ENCODE peak calls at places on chromosomes 1 and 21, in nine cellular contexts. O is CD8-positive, alpha-beta memory T cell; U is MM.1S; X is fibroblast of pulmonary artery; A is body of pancreas; P is GM23338; T is lower lobe of right lung; I is NB4; W is mesendoderm. Y is an unnamed sample.

GRCh38 chr1:47031585-47031984 is 8.1 kb downstream of the CYP4X1 start:
- DNase-seq in X (peak), I (no peak), P (no peak), W (peak), A (no peak), O (no peak), U (no peak), T (no peak), Y (no peak)

GRCh38 chr1:243470492-243470891 is 214.7 kb downstream of the SDCCAG8 start:
- DNase-seq in X (no peak), U (no peak), P (peak), W (peak), T (no peak), O (no peak), A (no peak), I (no peak), Y (no peak)

GRCh38 chr1:43270421-43271095 is 775 bp downstream of the TMEM125 start:
- DNase-seq in O (no peak), I (no peak), X (no peak), P (peak), W (peak), A (peak), T (peak), U (no peak), Y (no peak)

GRCh38 chr21:37546949-37547614 is 180.5 kb downstream of the DYRK1A start:
- DNase-seq in U (no peak), A (no peak), P (no peak), O (no peak), I (peak), X (no peak), W (no peak), T (no peak), Y (peak)

GRCh38 chr1:220827445-220828210 is 40.9 kb downstream of the MTARC1 start:
- DNase-seq in I (no peak), W (peak), A (no peak), T (no peak), U (no peak), O (no peak), X (no peak), P (no peak), Y (no peak)

GRCh38 chr1:248361111-248361715 is at the start of gene OR2T4:
- DNase-seq in U (no peak), A (no peak), X (no peak), T (no peak), W (no peak), O (no peak), P (no peak), I (no peak), Y (no peak)

GRCh38 chr1:17309701-17310640 is 2.0 kb downstream of the PADI4 start:
- DNase-seq in O (no peak), W (peak), T (no peak), U (no peak), X (no peak), P (peak), A (no peak), I (no peak), Y (no peak)

GRCh38 chr1:109773900-109774485 is 10.3 kb upstream of the EPS8L3 start:
- DNase-seq in P (no peak), I (no peak), T (peak), O (no peak), X (no peak), U (no peak), W (no peak), A (no peak), Y (no peak)

GRCh38 chr1:194466706-194467105 is 1280.3 kb upstream of the B3GALT2 start:
- DNase-seq in A (no peak), X (peak), T (no peak), O (no peak), I (no peak), P (peak), U (no peak), W (peak), Y (no peak)

GRCh38 chr1:203276916-203277535 is 28.3 kb upstream of the BTG2 start:
- DNase-seq in A (no peak), X (no peak), W (no peak), U (no peak), T (no peak), O (no peak), I (no peak), P (no peak), Y (no peak)

GRCh38 chr1:104172243-104172681 is 422.6 kb downstream of the AMY1C start:
- DNase-seq in U (no peak), X (no peak), A (no peak), T (no peak), W (no peak), P (no peak), O (no peak), I (no peak), Y (no peak)

GRCh38 chr1:112146201-112146715 is 156.8 kb upstream of the KCND3 start:
- DNase-seq in P (no peak), O (no peak), U (no peak), T (no peak), A (no peak), I (no peak), X (no peak), W (no peak), Y (no peak)

GRCh38 chr21:41780337-41781046 is 13.6 kb upstream of the RIPK4 start:
- DNase-seq in P (no peak), I (no peak), U (no peak), X (no peak), T (no peak), W (no peak), O (no peak), A (no peak), Y (no peak)

GRCh38 chr1:15430787-15431570 is 7.3 kb upstream of the CTRC start:
- DNase-seq in W (peak), X (peak), I (peak), P (peak), O (peak), U (peak), T (peak), A (peak), Y (peak)

GRCh38 chr1:201795066-201795465 is 33.9 kb upstream of the IPO9 start:
- DNase-seq in O (no peak), X (peak), I (peak), P (peak), U (no peak), A (no peak), W (peak), T (no peak), Y (no peak)

GRCh38 chr1:152888126-152888525 is 10.0 kb downstream of the SMCP start:
- DNase-seq in X (no peak), T (no peak), U (no peak), W (no peak), I (no peak), A (no peak), O (no peak), P (no peak), Y (no peak)

GRCh38 chr21:46189213-46189958 is 5.1 kb upstream of the SPATC1L start:
- DNase-seq in T (no peak), I (no peak), X (peak), U (no peak), P (no peak), A (no peak), W (no peak), O (no peak), Y (no peak)

GRCh38 chr1:85581138-85581801 is 709 bp downstream of the CCN1 start:
- DNase-seq in W (peak), I (no peak), A (peak), X (peak), P (peak), T (peak), O (no peak), U (peak), Y (no peak)

GRCh38 chr1:8629241-8630091 is 188.0 kb downstream of the RERE start:
- DNase-seq in X (peak), U (peak), W (no peak), P (no peak), O (no peak), T (no peak), A (no peak), I (peak), Y (no peak)

GRCh38 chr1:208225954-208226937 is 17.9 kb downstream of the PLXNA2 start:
- DNase-seq in P (no peak), U (no peak), O (no peak), X (no peak), I (no peak), T (no peak), A (no peak), W (no peak), Y (no peak)

GRCh38 chr1:77039739-77040138 is 172.5 kb downstream of the ST6GALNAC5 start:
- DNase-seq in T (no peak), P (no peak), O (no peak), A (peak), X (peak), I (no peak), U (no peak), W (peak), Y (no peak)

GRCh38 chr1:42992043-42992697 is 33.5 kb upstream of the SLC2A1 start:
- DNase-seq in A (no peak), O (no peak), P (no peak), T (no peak), U (no peak), X (no peak), I (no peak), W (no peak), Y (no peak)

DNA sequence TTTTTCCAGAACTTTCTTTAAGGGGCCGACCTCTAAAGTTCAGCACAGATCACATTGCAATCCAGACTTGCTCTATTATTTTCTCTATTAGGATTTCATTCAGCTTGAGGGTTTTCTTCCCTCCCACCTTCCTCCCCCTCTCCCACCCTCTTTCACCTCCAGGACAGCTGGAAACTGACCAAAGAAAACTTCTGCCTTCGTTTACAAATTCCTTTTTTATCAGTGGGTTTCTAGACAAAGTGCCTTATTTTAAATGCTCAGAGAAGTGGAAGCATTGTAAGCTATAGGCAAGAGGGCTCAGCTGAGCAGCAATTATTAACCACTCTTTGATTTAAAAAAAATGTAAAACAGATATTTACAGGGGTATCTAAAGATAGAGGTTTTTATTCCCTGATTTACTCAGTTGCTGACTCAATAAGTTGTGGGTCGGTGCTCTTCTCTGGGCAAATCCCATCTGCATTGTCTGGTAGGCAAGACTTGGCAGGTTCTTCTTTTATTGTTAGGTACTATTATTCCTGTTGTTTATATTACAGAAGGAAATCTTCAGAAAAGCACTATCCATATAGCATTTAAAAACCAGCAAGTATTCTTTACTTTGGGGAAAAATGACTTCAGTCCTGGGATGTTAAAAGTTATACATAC is 277.0 kb upstream of the C1orf105 start:
- DNase-seq in I (no peak), T (no peak), W (no peak), U (no peak), P (no peak), O (no peak), A (no peak), X (peak), Y (no peak)
- H3K4me3 ChIP-seq in I (no peak), T (peak), W (no peak), U (no peak), P (no peak), O (no peak), A (no peak), X (peak), Y (no peak)

GRCh38 chr1:25821630-25822091 is 1.9 kb downstream of the MTFR1L start:
- DNase-seq in A (peak), P (no peak), W (no peak), X (peak), T (no peak), U (no peak), O (no peak), I (no peak), Y (no peak)
- H3K4me3 ChIP-seq in A (no peak), P (no peak), W (no peak), X (no peak), T (no peak), U (peak), O (peak), I (peak), Y (no peak)

GRCh38 chr21:24738063-24738462 is 869.2 kb downstream of the MRPL39 start:
- DNase-seq in P (no peak), X (no peak), W (no peak), A (no peak), T (no peak), O (no peak), U (no peak), I (no peak), Y (no peak)
- H3K4me3 ChIP-seq in P (no peak), X (no peak), W (no peak), A (no peak), T (no peak), O (no peak), U (no peak), I (no peak), Y (no peak)

DNA sequence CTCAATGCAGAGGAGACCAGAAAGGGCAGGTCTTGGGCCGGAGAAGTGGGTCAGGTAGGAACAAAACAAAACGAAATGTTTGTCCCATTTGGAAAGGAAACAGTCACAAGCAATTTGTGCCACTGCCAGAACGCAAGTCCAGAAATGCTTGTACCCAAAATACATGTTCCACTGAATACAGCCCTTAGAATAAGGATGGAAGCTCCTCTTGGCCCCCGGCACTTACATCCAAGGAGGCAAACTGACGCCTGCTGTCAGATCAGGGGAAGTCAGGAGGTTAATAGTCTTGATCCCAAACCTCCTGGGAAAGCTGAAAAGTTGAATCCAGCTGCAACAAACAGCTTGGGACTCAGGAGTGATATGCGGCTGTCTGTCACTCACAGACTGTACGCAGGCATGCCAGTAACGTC is 75.9 kb upstream of the GALNT2 start:
- DNase-seq in A (no peak), P (no peak), T (no peak), X (no peak), O (no peak), I (no peak), U (no peak), W (no peak), Y (no peak)
- H3K4me3 ChIP-seq in A (no peak), P (no peak), T (no peak), X (no peak), O (no peak), I (no peak), U (no peak), W (no peak), Y (no peak)

GRCh38 chr21:31874817-31875216 is 2.0 kb downstream of the HUNK start:
- DNase-seq in X (no peak), W (peak), T (no peak), P (peak), O (no peak), U (no peak), A (peak), I (no peak), Y (no peak)

GRCh38 chr21:31877558-31877957 is 4.7 kb downstream of the HUNK start:
- DNase-seq in I (no peak), X (no peak), T (no peak), O (no peak), A (no peak), W (no peak), U (no peak), P (no peak), Y (no peak)

GRCh38 chr21:31873696-31874599 is 1.1 kb downstream of the HUNK start:
- DNase-seq in X (no peak), P (peak), A (peak), T (peak), O (peak), I (peak), W (peak), U (peak), Y (peak)

GRCh38 chr21:31873275-31873695 is 465 bp downstream of the HUNK start:
- DNase-seq in A (no peak), W (peak), O (no peak), U (peak), I (peak), X (no peak), T (no peak), P (peak), Y (no peak)

DNA sequence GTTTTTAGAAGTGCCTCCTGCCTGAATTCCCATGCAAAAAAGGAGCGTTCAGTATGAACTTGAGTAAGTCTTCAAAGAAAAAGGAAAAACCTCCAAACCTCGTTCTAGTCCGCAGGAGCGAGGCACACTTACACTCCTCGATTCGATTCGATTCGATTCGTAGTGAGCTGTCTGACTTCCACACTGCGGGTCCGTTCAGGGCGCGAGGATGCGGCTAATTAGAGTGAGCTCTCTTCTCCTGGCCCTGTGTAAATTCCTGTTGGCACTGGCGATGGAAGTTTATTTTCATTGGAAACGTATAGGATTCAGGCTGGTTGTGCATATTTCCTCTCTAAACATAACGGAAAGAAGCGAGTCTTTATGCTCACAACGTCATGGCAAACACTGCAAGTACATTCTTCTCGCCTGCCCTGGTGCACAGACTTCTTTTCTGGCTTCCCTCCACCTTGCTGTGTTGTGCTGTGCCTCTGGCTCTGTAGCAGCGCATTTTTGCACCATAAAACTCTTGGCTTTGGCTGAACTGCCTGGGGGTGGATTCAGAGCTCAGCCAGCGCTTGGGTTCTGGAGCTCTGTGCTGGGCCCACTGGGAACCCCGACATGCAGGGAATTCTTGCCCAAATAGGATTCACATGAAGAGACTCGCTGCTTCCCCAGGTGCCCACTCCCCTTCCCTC is 2.7 kb downstream of the HUNK start:
- DNase-seq in I (no peak), U (no peak), T (no peak), W (no peak), P (no peak), X (no peak), O (no peak), A (peak), Y (no peak)
- H3K4me3 ChIP-seq in I (no peak), U (no peak), T (no peak), W (no peak), P (peak), X (no peak), O (no peak), A (no peak), Y (no peak)

DNA sequence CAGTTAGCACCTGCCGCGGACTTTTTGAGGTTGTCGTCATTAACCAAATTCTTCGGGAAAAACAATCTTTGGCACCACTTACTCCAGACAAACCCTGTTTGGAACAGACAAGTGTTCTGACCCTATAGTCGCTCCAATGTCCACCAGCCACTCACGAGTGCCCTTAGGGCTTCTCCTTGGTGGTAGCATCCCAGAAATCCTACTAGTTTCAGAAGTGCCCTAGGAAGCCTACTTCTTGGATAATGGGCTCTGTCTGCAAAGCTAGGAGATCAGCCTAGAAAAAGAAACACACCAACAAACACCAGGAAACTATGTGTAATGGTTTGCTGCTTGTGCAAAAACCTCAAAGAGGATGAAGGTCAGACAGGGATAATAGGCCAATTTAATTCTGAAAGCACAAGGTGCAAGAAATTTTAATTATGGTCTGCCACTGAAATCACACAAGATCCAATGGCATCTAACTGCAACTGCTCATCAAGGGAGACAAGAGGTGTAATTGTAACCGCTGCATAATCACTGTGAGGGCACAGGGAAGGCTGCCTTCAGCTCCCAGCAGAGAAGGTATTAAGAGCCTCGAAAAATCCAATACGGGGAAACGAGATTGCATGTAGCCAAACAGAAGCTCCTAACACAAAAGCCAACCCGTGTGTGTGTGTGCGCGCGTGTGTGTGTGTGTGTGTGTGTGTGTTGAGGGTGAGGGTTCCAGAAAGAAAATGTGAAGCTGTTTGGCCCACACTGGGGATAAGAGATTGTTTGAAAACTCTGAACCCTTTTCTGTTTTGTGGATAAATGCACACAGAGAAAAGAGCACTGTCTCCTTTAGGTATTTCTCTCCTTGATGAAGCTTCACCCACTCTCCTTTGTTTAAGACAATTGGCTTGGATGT is 2.2 kb downstream of the WLS start:
- DNase-seq in U (no peak), O (no peak), X (peak), W (peak), I (no peak), P (peak), A (peak), T (no peak), Y (no peak)
- H3K4me3 ChIP-seq in U (no peak), O (no peak), X (peak), W (peak), I (no peak), P (peak), A (peak), T (peak), Y (no peak)

Y was measured in Jurkat, Clone E6-1.